ENCODE peak calls at places on chromosome 17, in four cellular contexts. T is NCI-H1694, W is NCI-H1105, X is AG09309. C is an unnamed sample.

GRCh38 chr17:301681-302299 is 50.8 kb downstream of the RPH3AL start:
- DNase-seq in W (no peak), T (no peak), X (no peak), C (peak)

GRCh38 chr17:56593073-56593740 is at the start of gene NOG:
- DNase-seq in T (peak), X (no peak), W (peak), C (peak)

GRCh38 chr17:57666198-57666870 is 78.8 kb downstream of the CCDC182 start:
- DNase-seq in T (no peak), W (no peak), X (no peak), C (no peak)

GRCh38 chr17:34570491-34570890 is 8.9 kb upstream of the TMEM132E start:
- DNase-seq in X (no peak), W (no peak), T (no peak), C (no peak)

GRCh38 chr17:67244621-67245072 is 349 bp downstream of the HELZ start:
- DNase-seq in W (no peak), X (no peak), T (no peak), C (no peak)

GRCh38 chr17:78915872-78916632 is 9.1 kb downstream of the TIMP2 start:
- DNase-seq in T (no peak), W (no peak), X (no peak), C (no peak)

GRCh38 chr17:2745317-2746037 is 4.0 kb downstream of the CCDC92B start:
- DNase-seq in W (no peak), T (no peak), X (no peak), C (no peak)

GRCh38 chr17:4513113-4514032 is 14.7 kb downstream of the SPNS2 start:
- DNase-seq in X (no peak), T (no peak), W (no peak), C (no peak)

GRCh38 chr17:47201168-47201567 is 8.0 kb upstream of the MYL4 start:
- DNase-seq in W (no peak), X (no peak), T (no peak), C (no peak)

GRCh38 chr17:15469260-15469659 is 1.8 kb upstream of the CDRT4 start:
- DNase-seq in X (no peak), T (no peak), W (no peak), C (peak)

GRCh38 chr17:67718325-67718941 is 697 bp downstream of the NOL11 start:
- DNase-seq in W (peak), T (no peak), X (no peak), C (peak)

GRCh38 chr17:38890410-38890746 is 20.5 kb downstream of the LASP1 start:
- DNase-seq in X (no peak), T (no peak), W (no peak), C (no peak)

GRCh38 chr17:71176928-71177443 is 943.8 kb upstream of the SOX9 start:
- DNase-seq in X (no peak), T (no peak), W (no peak), C (no peak)

GRCh38 chr17:45316271-45317112 is at the start of gene MAP3K14:
- DNase-seq in T (no peak), X (no peak), W (peak), C (no peak)

GRCh38 chr17:59365383-59365981 is 34.0 kb downstream of the YPEL2 start:
- DNase-seq in W (peak), X (no peak), T (no peak), C (no peak)

GRCh38 chr17:14204084-14204483 is 32.6 kb downstream of the CDRT15 start:
- DNase-seq in X (no peak), W (no peak), T (no peak), C (no peak)

GRCh38 chr17:73591278-73592078 is 52.8 kb downstream of the SDK2 start:
- DNase-seq in W (no peak), X (no peak), T (no peak), C (no peak)

GRCh38 chr17:6626616-6627015 is 13.9 kb downstream of the KIAA0753 start:
- DNase-seq in X (no peak), W (no peak), T (no peak), C (no peak)

GRCh38 chr17:7029659-7030058 is 6.2 kb upstream of the SLC16A13 start:
- DNase-seq in W (no peak), T (no peak), X (no peak), C (no peak)

GRCh38 chr17:31880311-31880710 is 21.2 kb downstream of the UTP6 start:
- DNase-seq in X (no peak), T (no peak), W (no peak), C (no peak)

GRCh38 chr17:32256012-32256694 is 9.5 kb upstream of the RHBDL3 start:
- DNase-seq in X (no peak), W (no peak), T (no peak), C (peak)

GRCh38 chr17:38742431-38743308 is 5.5 kb downstream of the PCGF2 start:
- DNase-seq in T (peak), W (peak), X (no peak), C (peak)

GRCh38 chr17:29722411-29723198 is 99.9 kb upstream of the CORO6 start:
- DNase-seq in X (no peak), T (peak), W (no peak), C (peak)

GRCh38 chr17:27986805-27987684 is 55.4 kb upstream of the NLK start:
- DNase-seq in X (no peak), W (no peak), T (no peak), C (no peak)

GRCh38 chr17:44079877-44080821 is 9.6 kb downstream of the G6PC3 start:
- DNase-seq in X (no peak), W (no peak), T (no peak), C (no peak)

GRCh38 chr17:82943339-82943738 is 103.5 kb upstream of the ZNF750 start:
- DNase-seq in X (no peak), T (no peak), W (no peak), C (no peak)

GRCh38 chr17:3004925-3005324 is 58.5 kb downstream of the OR1D5 start:
- DNase-seq in X (no peak), W (no peak), T (no peak), C (no peak)

GRCh38 chr17:66268247-66268927 is 34.0 kb upstream of the PRKCA start:
- DNase-seq in X (no peak), W (no peak), T (no peak), C (peak)

GRCh38 chr17:50205111-50205821 is 3.8 kb upstream of the COL1A1 start:
- DNase-seq in W (no peak), T (no peak), X (no peak), C (no peak)

GRCh38 chr17:39981207-39982068 is 831 bp downstream of the PSMD3 start:
- DNase-seq in T (no peak), W (no peak), X (no peak), C (no peak)